ENCODE peak calls at places on chromosomes 3 and 15, in four cellular contexts. One of them, this sample, is unnamed.

GRCh38 chr3:85159376-85159775 is 200.6 kb downstream of the CADM2 start:
- DNase-seq in A549: peak
- DNase-seq in K562: no peak
- DNase-seq in GM12878: no peak
- DNase-seq in this sample: no peak

GRCh38 chr15:74791667-74792066 is 9.8 kb downstream of the CSK start:
- DNase-seq in A549: no peak
- DNase-seq in K562: no peak
- DNase-seq in GM12878: no peak
- DNase-seq in this sample: no peak

GRCh38 chr3:98690876-98691275 is 72.3 kb upstream of the ST3GAL6 start:
- DNase-seq in A549: no peak
- DNase-seq in K562: no peak
- DNase-seq in GM12878: no peak
- DNase-seq in this sample: peak

GRCh38 chr15:65032823-65033537 is 3.5 kb upstream of the MTFMT start:
- DNase-seq in A549: peak
- DNase-seq in K562: peak
- DNase-seq in GM12878: no peak
- DNase-seq in this sample: peak

GRCh38 chr3:127275287-127275781 is 12.5 kb downstream of the PRR20G start:
- DNase-seq in A549: no peak
- DNase-seq in K562: no peak
- DNase-seq in GM12878: no peak
- DNase-seq in this sample: no peak

GRCh38 chr3:26596325-26596724 is 26.2 kb upstream of the LRRC3B start:
- DNase-seq in A549: no peak
- DNase-seq in K562: no peak
- DNase-seq in GM12878: no peak
- DNase-seq in this sample: no peak

GRCh38 chr3:30331519-30331918 is 274.9 kb upstream of the TGFBR2 start:
- DNase-seq in A549: no peak
- DNase-seq in K562: no peak
- DNase-seq in GM12878: no peak
- DNase-seq in this sample: no peak

GRCh38 chr15:39919396-39919739 is 698 bp downstream of the GPR176 start:
- DNase-seq in A549: no peak
- DNase-seq in K562: no peak
- DNase-seq in GM12878: no peak
- DNase-seq in this sample: no peak

GRCh38 chr3:124593442-124593829 is 136.8 kb upstream of the UMPS start:
- DNase-seq in A549: no peak
- DNase-seq in K562: no peak
- DNase-seq in GM12878: no peak
- DNase-seq in this sample: no peak

GRCh38 chr15:77698481-77698880 is 65.8 kb upstream of the LINGO1 start:
- DNase-seq in A549: no peak
- DNase-seq in K562: no peak
- DNase-seq in GM12878: no peak
- DNase-seq in this sample: no peak

GRCh38 chr15:40040770-40041169 is 1.8 kb upstream of the SRP14 start:
- DNase-seq in A549: no peak
- DNase-seq in K562: no peak
- DNase-seq in GM12878: no peak
- DNase-seq in this sample: no peak

GRCh38 chr15:65189102-65189740 is 4.1 kb upstream of the CLPX start:
- DNase-seq in A549: peak
- DNase-seq in K562: peak
- DNase-seq in GM12878: no peak
- DNase-seq in this sample: peak

GRCh38 chr3:157132936-157133335 is 27.0 kb downstream of the CCNL1 start:
- DNase-seq in A549: no peak
- DNase-seq in K562: no peak
- DNase-seq in GM12878: no peak
- DNase-seq in this sample: no peak

GRCh38 chr15:88344786-88345185 is 88.2 kb upstream of the NTRK3 start:
- DNase-seq in A549: no peak
- DNase-seq in K562: no peak
- DNase-seq in GM12878: no peak
- DNase-seq in this sample: no peak

GRCh38 chr3:36303286-36303685 is 77.0 kb upstream of the STAC start:
- DNase-seq in A549: no peak
- DNase-seq in K562: no peak
- DNase-seq in GM12878: no peak
- DNase-seq in this sample: no peak

GRCh38 chr3:167941234-167941995 is 154.3 kb downstream of the GOLIM4 start:
- DNase-seq in A549: no peak
- DNase-seq in K562: peak
- DNase-seq in GM12878: no peak
- DNase-seq in this sample: peak

GRCh38 chr3:190585771-190586630 is 72.1 kb downstream of the IL1RAP start:
- DNase-seq in A549: peak
- DNase-seq in K562: no peak
- DNase-seq in GM12878: no peak
- DNase-seq in this sample: peak

GRCh38 chr3:161322781-161323568 is 48.3 kb downstream of the SPTSSB start:
- DNase-seq in A549: no peak
- DNase-seq in K562: no peak
- DNase-seq in GM12878: no peak
- DNase-seq in this sample: no peak

GRCh38 chr3:141076821-141077571 is 25.8 kb downstream of the SPSB4 start:
- DNase-seq in A549: no peak
- DNase-seq in K562: no peak
- DNase-seq in GM12878: no peak
- DNase-seq in this sample: peak

GRCh38 chr15:66472176-66472999 is 25.2 kb downstream of the SNAPC5 start:
- DNase-seq in A549: no peak
- DNase-seq in K562: no peak
- DNase-seq in GM12878: peak
- DNase-seq in this sample: peak

GRCh38 chr3:49296781-49297420 is 19.9 kb upstream of the C3orf62 start:
- DNase-seq in A549: no peak
- DNase-seq in K562: no peak
- DNase-seq in GM12878: no peak
- DNase-seq in this sample: no peak

GRCh38 chr3:191461113-191461595 is at the start of gene PYDC2:
- DNase-seq in A549: no peak
- DNase-seq in K562: no peak
- DNase-seq in GM12878: no peak
- DNase-seq in this sample: no peak

GRCh38 chr15:73389971-73390544 is 21.3 kb upstream of the HCN4 start:
- DNase-seq in A549: peak
- DNase-seq in K562: no peak
- DNase-seq in GM12878: no peak
- DNase-seq in this sample: peak

GRCh38 chr3:159792070-159792469 is 196.6 kb upstream of the IL12A start:
- DNase-seq in A549: no peak
- DNase-seq in K562: no peak
- DNase-seq in GM12878: no peak
- DNase-seq in this sample: no peak

GRCh38 chr15:80386151-80386550 is 18.0 kb upstream of the ARNT2 start:
- DNase-seq in A549: no peak
- DNase-seq in K562: no peak
- DNase-seq in GM12878: no peak
- DNase-seq in this sample: no peak

GRCh38 chr3:158109804-158110657 is at the start of gene RSRC1:
- DNase-seq in A549: peak
- DNase-seq in K562: peak
- DNase-seq in GM12878: peak
- DNase-seq in this sample: peak

GRCh38 chr15:96703794-96704550 is 373.5 kb downstream of the NR2F2 start:
- DNase-seq in A549: no peak
- DNase-seq in K562: no peak
- DNase-seq in GM12878: no peak
- DNase-seq in this sample: no peak

GRCh38 chr15:39077998-39078397 is 502.9 kb upstream of the THBS1 start:
- DNase-seq in A549: no peak
- DNase-seq in K562: no peak
- DNase-seq in GM12878: no peak
- DNase-seq in this sample: no peak

GRCh38 chr3:49641921-49642707 is 32.0 kb upstream of the APEH start:
- DNase-seq in A549: no peak
- DNase-seq in K562: no peak
- DNase-seq in GM12878: no peak
- DNase-seq in this sample: no peak

GRCh38 chr15:69595009-69595825 is 142.6 kb downstream of the RPLP1 start:
- DNase-seq in A549: peak
- DNase-seq in K562: no peak
- DNase-seq in GM12878: no peak
- DNase-seq in this sample: no peak
- TF ChIP-seq ELK1 in A549: no peak
- TF ChIP-seq ELK1 in K562: no peak
- TF ChIP-seq ELK1 in GM12878: no peak
- TF ChIP-seq ELK1 in this sample: no peak

GRCh38 chr3:129121792-129122696 is at the start of gene RAB43:
- DNase-seq in A549: peak
- DNase-seq in K562: peak
- DNase-seq in GM12878: peak
- DNase-seq in this sample: peak
- TF ChIP-seq ELK1 in A549: no peak
- TF ChIP-seq ELK1 in K562: no peak
- TF ChIP-seq ELK1 in GM12878: no peak
- TF ChIP-seq ELK1 in this sample: no peak

DNA sequence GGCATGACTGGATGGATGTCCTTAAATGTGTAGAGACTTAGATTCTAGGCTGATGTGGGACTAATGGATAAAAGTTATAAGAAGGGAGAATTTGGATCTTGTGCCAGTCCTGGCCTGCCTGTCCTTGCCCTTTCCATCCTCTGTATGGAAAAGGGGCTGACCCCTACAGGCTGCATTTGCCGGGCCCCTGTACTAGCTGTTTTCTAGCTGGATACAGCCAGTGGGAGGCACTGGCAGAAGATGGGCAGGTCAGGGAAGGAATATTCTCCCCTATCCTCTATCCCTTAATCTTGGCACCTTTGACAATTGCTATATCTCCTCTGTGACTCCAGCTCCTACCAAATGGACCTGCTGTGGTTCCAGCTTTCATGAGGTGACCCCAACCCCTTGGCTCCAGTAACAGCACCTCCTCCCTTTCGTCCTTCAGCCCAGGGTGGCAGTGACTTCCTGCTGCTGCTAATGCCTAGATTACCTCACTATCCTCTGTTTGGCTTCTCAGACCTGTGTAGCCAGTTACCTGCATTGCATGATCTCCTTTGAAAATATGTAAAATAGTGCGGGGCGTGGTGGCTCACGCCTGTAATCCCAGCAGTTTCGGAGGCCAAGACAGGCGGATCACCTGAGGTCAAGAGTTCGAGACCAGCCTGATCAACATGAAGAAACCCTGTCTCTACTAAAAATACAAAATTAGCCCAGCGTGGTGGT is 6.2 kb upstream of the TNFAIP8L3 start:
- DNase-seq in A549: no peak
- DNase-seq in K562: no peak
- DNase-seq in GM12878: no peak
- DNase-seq in this sample: no peak
- TF ChIP-seq ELK1 in A549: no peak
- TF ChIP-seq ELK1 in K562: no peak
- TF ChIP-seq ELK1 in GM12878: no peak
- TF ChIP-seq ELK1 in this sample: no peak

DNA sequence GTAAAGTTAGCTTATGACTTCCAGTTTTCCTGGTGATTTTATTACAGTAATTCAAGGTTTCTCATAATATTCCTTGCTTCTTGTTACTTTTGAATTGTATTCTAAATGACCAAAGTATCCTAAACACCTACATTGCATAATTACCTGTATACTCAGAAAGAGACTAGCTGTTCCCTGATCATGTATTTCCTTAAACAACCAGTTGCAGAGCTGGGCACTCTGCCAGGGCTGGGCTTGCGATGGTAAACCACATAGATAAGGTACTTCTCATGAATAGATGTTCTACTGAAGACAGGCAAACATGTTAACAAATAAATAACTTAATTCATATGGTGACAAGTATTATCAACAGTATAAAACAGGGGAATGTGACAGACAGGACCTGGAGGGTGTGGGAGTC is 142.3 kb upstream of the WNT5A start:
- DNase-seq in A549: no peak
- DNase-seq in K562: no peak
- DNase-seq in GM12878: no peak
- DNase-seq in this sample: peak
- TF ChIP-seq ELK1 in A549: no peak
- TF ChIP-seq ELK1 in K562: no peak
- TF ChIP-seq ELK1 in GM12878: no peak
- TF ChIP-seq ELK1 in this sample: no peak

GRCh38 chr3:171255236-171255806 is 204.9 kb downstream of the TNIK start:
- DNase-seq in A549: no peak
- DNase-seq in K562: no peak
- DNase-seq in GM12878: peak
- DNase-seq in this sample: no peak

GRCh38 chr3:171258316-171258715 is 201.9 kb downstream of the TNIK start:
- DNase-seq in A549: no peak
- DNase-seq in K562: no peak
- DNase-seq in GM12878: no peak
- DNase-seq in this sample: no peak

GRCh38 chr3:171256445-171257250 is 203.6 kb downstream of the TNIK start:
- DNase-seq in A549: no peak
- DNase-seq in K562: no peak
- DNase-seq in GM12878: no peak
- DNase-seq in this sample: peak

GRCh38 chr3:171260430-171260829 is 199.8 kb downstream of the TNIK start:
- DNase-seq in A549: no peak
- DNase-seq in K562: no peak
- DNase-seq in GM12878: no peak
- DNase-seq in this sample: no peak

DNA sequence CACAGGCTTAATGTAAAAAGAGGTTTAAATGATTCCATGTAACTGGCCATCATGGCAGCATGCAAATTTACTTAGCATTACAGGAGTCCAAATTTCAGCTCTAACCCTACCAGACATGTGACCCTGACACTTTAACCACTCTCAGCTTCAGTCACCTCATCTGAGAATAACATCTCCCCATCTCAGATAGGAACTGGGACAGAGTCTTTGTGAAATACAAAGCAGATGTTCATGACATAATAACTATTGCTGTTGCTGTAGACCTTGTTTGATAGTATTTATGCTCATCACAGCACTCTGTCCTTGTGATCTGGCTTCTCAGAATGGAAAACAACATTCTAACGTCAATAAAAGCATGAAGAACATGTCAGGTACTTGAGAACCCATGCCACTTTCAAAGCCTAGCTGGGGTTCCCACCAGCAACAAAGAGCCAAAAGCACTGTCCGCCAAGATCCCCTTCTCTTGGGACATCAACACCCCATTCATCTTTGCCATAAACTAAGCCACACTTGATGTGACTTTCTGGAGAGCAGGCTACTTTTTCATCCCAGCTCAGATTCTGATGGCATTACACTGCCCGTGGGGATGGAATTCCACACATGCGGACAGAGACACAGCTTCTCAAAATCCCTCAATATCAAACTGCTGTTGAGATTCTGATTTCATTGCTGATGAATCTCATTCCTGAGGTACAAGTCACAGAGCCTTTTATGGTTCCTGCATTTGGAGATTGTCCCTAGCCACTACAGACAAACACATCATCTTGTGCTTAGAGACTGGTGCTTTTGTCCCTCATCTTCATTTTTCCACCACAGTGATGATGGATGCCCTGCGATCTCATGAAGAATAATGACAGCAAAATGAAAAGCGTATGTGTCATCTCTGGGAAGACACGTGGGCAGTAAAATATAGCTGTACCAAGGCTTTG is 202.7 kb downstream of the TNIK start:
- DNase-seq in A549: no peak
- DNase-seq in K562: no peak
- DNase-seq in GM12878: peak
- DNase-seq in this sample: peak
- TF ChIP-seq ELK1 in A549: no peak
- TF ChIP-seq ELK1 in K562: no peak
- TF ChIP-seq ELK1 in GM12878: no peak
- TF ChIP-seq ELK1 in this sample: no peak